ENCODE peak calls at places on chromosomes 11 and 22, in nine cellular contexts. B is body of pancreas, P is lung, F is lower lobe of right lung, X is ovary, M is HepG2, I is spleen, H is brain microvascular endothelial cell, Y is stomach. R is an unnamed sample.

GRCh38 chr11:8863838-8864237 is 47.2 kb upstream of the AKIP1 start:
- DNase-seq in H (peak; percentile 43), B (no peak), M (no peak), F (no peak), I (no peak), X (no peak), Y (no peak), P (no peak), R (no peak)

GRCh38 chr11:31340903-31341572 is 28.5 kb downstream of the DCDC1 start:
- DNase-seq in F (no peak), M (peak; percentile 45), Y (no peak), B (peak; percentile 35), H (peak; percentile 23), P (no peak), X (no peak), I (no peak), R (no peak)

GRCh38 chr11:47285969-47286770 is 16.2 kb downstream of the MADD start:
- DNase-seq in X (no peak), B (no peak), F (no peak), Y (no peak), I (no peak), M (no peak), H (no peak), P (no peak), R (peak; percentile 27)

GRCh38 chr11:41950470-41951143 is 491.2 kb upstream of the LRRC4C start:
- DNase-seq in F (no peak), H (no peak), M (no peak), X (no peak), B (no peak), Y (no peak), I (no peak), P (no peak), R (no peak)

GRCh38 chr11:91528965-91529364 is 695.7 kb upstream of the FAT3 start:
- DNase-seq in H (no peak), B (no peak), P (no peak), X (no peak), Y (no peak), I (no peak), M (no peak), F (no peak), R (no peak)

GRCh38 chr11:80473562-80473961 is 1032.7 kb upstream of the TENM4 start:
- DNase-seq in Y (no peak), F (no peak), X (no peak), P (no peak), I (no peak), M (no peak), H (no peak), B (no peak), R (no peak)

GRCh38 chr22:17949926-17950473 is 74.4 kb downstream of the MICAL3 start:
- DNase-seq in X (no peak), M (no peak), P (no peak), I (no peak), B (no peak), Y (no peak), F (no peak), H (no peak), R (no peak)

GRCh38 chr11:134560066-134560465 is 148.0 kb upstream of the B3GAT1 start:
- DNase-seq in P (peak; percentile 25), F (no peak), M (no peak), I (peak; percentile 73), H (no peak), X (no peak), Y (no peak), B (no peak), R (no peak)

GRCh38 chr11:130426223-130427048 is 2.0 kb downstream of the ADAMTS8 start:
- DNase-seq in I (no peak), Y (no peak), H (no peak), X (no peak), P (no peak), B (peak; percentile 59), M (no peak), F (no peak), R (peak; percentile 69)

GRCh38 chr11:72534859-72535547 is 100.7 kb upstream of the CLPB start:
- DNase-seq in P (no peak), X (no peak), Y (no peak), M (no peak), H (no peak), F (no peak), B (peak; percentile 16), I (no peak), R (no peak)

GRCh38 chr11:2129323-2129698 is 9.9 kb downstream of the IGF2 start:
- DNase-seq in Y (no peak), P (no peak), B (no peak), F (no peak), I (no peak), X (no peak), M (no peak), H (no peak), R (no peak)

GRCh38 chr11:68878022-68878421 is 25.6 kb downstream of the MRPL21 start:
- DNase-seq in B (no peak), M (peak; percentile 34), P (no peak), Y (no peak), F (no peak), X (no peak), H (no peak), I (no peak), R (no peak)

GRCh38 chr11:85756401-85757200 is 54.3 kb downstream of the SYTL2 start:
- DNase-seq in P (no peak), X (no peak), I (no peak), Y (peak; percentile 58), F (no peak), M (no peak), B (no peak), H (no peak), R (no peak)

GRCh38 chr11:70054020-70054419 is 24.1 kb upstream of the ANO1 start:
- DNase-seq in H (no peak), X (no peak), B (no peak), Y (no peak), F (no peak), I (no peak), P (no peak), M (no peak), R (no peak)

GRCh38 chr11:131909426-131910200 is 539.2 kb downstream of the NTM start:
- DNase-seq in P (no peak), B (no peak), Y (no peak), M (no peak), I (no peak), F (no peak), X (no peak), H (no peak), R (no peak)

GRCh38 chr22:43859621-43860020 is 2.7 kb downstream of the SULT4A1 start:
- DNase-seq in M (no peak), B (no peak), X (peak; percentile 12), H (no peak), P (no peak), Y (no peak), F (no peak), I (no peak), R (peak; percentile 29)

GRCh38 chr11:47595029-47595428 is 818 bp upstream of the C1QTNF4 start:
- DNase-seq in I (no peak), P (no peak), H (no peak), Y (no peak), F (no peak), B (no peak), M (no peak), X (no peak), R (peak; percentile 24)

GRCh38 chr11:14411818-14412217 is 52.8 kb upstream of the RRAS2 start:
- DNase-seq in B (peak; percentile 19), I (no peak), H (no peak), P (peak; percentile 34), F (no peak), M (no peak), X (no peak), Y (no peak), R (no peak)

GRCh38 chr11:109939176-109939810 is 153.9 kb upstream of the ZC3H12C start:
- DNase-seq in I (no peak), P (peak; percentile 40), F (no peak), H (peak; percentile 68), X (no peak), Y (no peak), M (peak; percentile 54), B (peak; percentile 63), R (no peak)

GRCh38 chr11:95849087-95849825 is 59.0 kb downstream of the CEP57 start:
- DNase-seq in I (no peak), X (no peak), M (peak; percentile 64), F (peak; percentile 29), Y (peak; percentile 41), B (peak; percentile 44), H (peak; percentile 79), P (no peak), R (peak; percentile 45)

GRCh38 chr22:26214466-26214865 is 45.2 kb downstream of the SEZ6L start:
- DNase-seq in I (no peak), B (no peak), M (no peak), X (no peak), P (no peak), H (no peak), F (no peak), Y (no peak), R (peak; percentile 44)

GRCh38 chr22:20628081-20628939 is 120.9 kb downstream of the MED15 start:
- DNase-seq in B (no peak), I (no peak), M (no peak), Y (no peak), F (no peak), X (no peak), P (no peak), H (no peak), R (no peak)

DNA sequence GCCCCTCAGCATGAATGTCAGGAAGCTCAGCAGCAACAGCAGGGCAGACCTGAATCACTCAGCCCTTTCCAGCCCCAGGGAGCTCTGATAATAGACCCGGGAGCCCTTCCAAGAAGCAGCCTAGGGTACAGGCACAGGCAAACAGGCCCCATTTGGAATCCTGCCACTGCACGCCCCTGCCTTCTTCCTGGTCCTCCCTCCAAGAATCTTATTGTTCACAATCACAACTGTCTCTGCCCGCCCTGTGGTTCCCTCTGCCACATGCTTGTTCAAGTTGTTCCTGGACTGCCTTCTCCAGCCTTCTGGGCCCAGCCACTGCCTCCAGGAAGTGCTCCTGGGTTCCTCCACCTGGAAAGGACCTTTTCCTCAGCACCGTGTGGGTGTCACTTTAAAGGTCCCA is 54.6 kb downstream of the LRRC32 start:
- DNase-seq in I (peak; percentile 58), H (peak; percentile 53), Y (peak; percentile 83), X (peak; percentile 72), B (peak; percentile 44), F (no peak), M (no peak), P (no peak), R (no peak)
- H3K27ac ChIP-seq in I (peak overlapping the region; percentile 65), H (peak overlapping the region; percentile 11), Y (peak overlapping the region; percentile 46), X (no peak overlapping the region), B (no peak overlapping the region), F (peak overlapping the region; percentile 72), M (no peak overlapping the region), P (peak overlapping the region; percentile 81), R (no peak overlapping the region)

GRCh38 chr11:15988693-15989231 is 367.6 kb downstream of the SOX6 start:
- DNase-seq in F (no peak), Y (no peak), M (no peak), B (no peak), H (no peak), X (no peak), P (no peak), I (no peak), R (no peak)
- TF ChIP-seq CTCF in F (peak; percentile 15), Y (peak; percentile 6), M (peak; percentile 16), B (no peak), H (peak; percentile 36), X (no peak), P (no peak), I (no peak), R (no peak)

GRCh38 chr11:33699515-33700424 is 856 bp downstream of the C11orf91 start:
- DNase-seq in Y (peak; percentile 35), H (no peak), X (peak; percentile 71), M (peak; percentile 94), F (peak; percentile 64), P (no peak), I (no peak), B (peak; percentile 31), R (no peak)
- H3K27ac ChIP-seq in Y (peak overlapping the region; percentile 88), H (peak overlapping the region; percentile 95), X (peak overlapping the region; percentile 56), M (peak overlapping the region; percentile 97), F (peak overlapping the region; percentile 80), P (peak overlapping the region; percentile 37), I (peak overlapping the region; percentile 81), B (peak overlapping the region; percentile 79), R (no peak overlapping the region)

GRCh38 chr11:62245271-62245753 is 3.3 kb downstream of the SCGB1D2 start:
- DNase-seq in F (no peak), B (peak; percentile 16), P (no peak), H (peak; percentile 27), Y (peak; percentile 28), I (no peak), X (no peak), M (peak; percentile 50), R (no peak)
- TF ChIP-seq CTCF in F (no peak), B (no peak), P (no peak), H (peak; percentile 46), Y (no peak), I (no peak), X (no peak), M (peak; percentile 86), R (no peak)